ENCODE peak calls at places on chromosome 3, in eight cellular contexts. C is fibroblast of the conjunctiva, U is mucosa of gallbladder, W is heart left ventricle, T is SW480, R is neural crest cell, Y is mesothelial cell of epicardium, I is globus pallidus. P is an unnamed sample.

GRCh38 chr3:37813403-37813802 is 48.3 kb upstream of the CTDSPL start:
- DNase-seq in C (no peak), U (no peak), W (no peak), T (no peak), R (no peak), Y (no peak), I (no peak), P (no peak)

GRCh38 chr3:17140670-17141505 is 256.1 kb downstream of the PLCL2 start:
- DNase-seq in C (peak), U (no peak), W (peak), T (no peak), R (no peak), Y (no peak), I (no peak), P (no peak)

GRCh38 chr3:178676942-178677606 is 140.8 kb downstream of the KCNMB2 start:
- DNase-seq in C (no peak), U (no peak), W (no peak), T (no peak), R (no peak), Y (no peak), I (no peak), P (no peak)

GRCh38 chr3:184040010-184040409 is 8.5 kb downstream of the HTR3D start:
- DNase-seq in C (no peak), U (no peak), W (no peak), T (peak), R (no peak), Y (no peak), I (no peak), P (peak)

GRCh38 chr3:119428538-119428937 is 34.9 kb downstream of the TMEM39A start:
- DNase-seq in C (no peak), U (no peak), W (no peak), T (no peak), R (no peak), Y (no peak), I (no peak), P (no peak)

GRCh38 chr3:112247900-112248299 is 46.1 kb downstream of the SLC9C1 start:
- DNase-seq in C (no peak), U (no peak), W (no peak), T (no peak), R (no peak), Y (no peak), I (no peak), P (no peak)

GRCh38 chr3:60294181-60294580 is 957.1 kb downstream of the FHIT start:
- DNase-seq in C (peak), U (no peak), W (no peak), T (no peak), R (no peak), Y (no peak), I (no peak), P (no peak)

GRCh38 chr3:189568931-189569330 is 62.3 kb upstream of the TP63 start:
- DNase-seq in C (no peak), U (no peak), W (no peak), T (no peak), R (no peak), Y (no peak), I (no peak), P (no peak)

P was measured in foreskin fibroblast.